ENCODE peak calls at places on chromosomes 7 and 10, in nine cellular contexts. N is heart right ventricle; U is uterus; H is left lung; T is IMR-90; E is mammary epithelial cell; C is esophagus squamous epithelium; B is ovary; O is CD4-positive, alpha-beta memory T cell. I is an unnamed sample. For H3K4me1 and H3K36me3, the result is how much of the 10 kb centered on the place peaks cover.

GRCh38 chr10:63175534-63175933 is 42.4 kb downstream of the NRBF2 start:
- DNase-seq in C (no peak), T (no peak), E (no peak), O (no peak), H (no peak), U (no peak), N (no peak), B (no peak), I (no peak)

GRCh38 chr10:49768731-49769130 is 6.6 kb upstream of the OGDHL start:
- DNase-seq in U (no peak), O (no peak), N (no peak), B (no peak), H (no peak), E (no peak), T (no peak), C (no peak), I (no peak)

GRCh38 chr10:111148025-111148424 is 71.2 kb downstream of the ADRA2A start:
- DNase-seq in C (no peak), H (no peak), T (no peak), E (no peak), B (no peak), O (no peak), N (no peak), U (no peak), I (no peak)

GRCh38 chr7:68718059-68718685 is 880.1 kb upstream of the AUTS2 start:
- DNase-seq in O (no peak), E (no peak), N (no peak), H (no peak), T (no peak), B (no peak), C (no peak), U (no peak), I (no peak)

GRCh38 chr7:134375206-134375605 is 58.5 kb upstream of the SLC35B4 start:
- DNase-seq in O (no peak), H (no peak), N (no peak), T (no peak), B (no peak), C (no peak), E (peak), U (no peak), I (no peak)

GRCh38 chr7:130994378-130995115 is 260.5 kb upstream of the KLF14 start:
- DNase-seq in B (peak), H (peak), N (peak), O (no peak), T (no peak), C (no peak), E (peak), U (peak), I (no peak)

GRCh38 chr7:132255898-132256297 is 320.4 kb downstream of the PLXNA4 start:
- DNase-seq in H (no peak), C (no peak), O (no peak), B (no peak), T (no peak), U (no peak), E (peak), N (peak), I (no peak)

GRCh38 chr10:1243486-1244182 is 187.4 kb downstream of the WDR37 start:
- DNase-seq in H (peak), N (no peak), U (no peak), C (no peak), T (no peak), B (no peak), E (no peak), O (no peak), I (no peak)

GRCh38 chr10:74612195-74612594 is 214.2 kb upstream of the KAT6B start:
- DNase-seq in O (no peak), N (no peak), C (no peak), H (no peak), T (peak), B (no peak), E (peak), U (no peak), I (no peak)

GRCh38 chr10:131210181-131210580 is 101.3 kb downstream of the TCERG1L start:
- DNase-seq in T (no peak), H (peak), B (no peak), O (no peak), U (no peak), E (no peak), C (no peak), N (no peak), I (no peak)

GRCh38 chr7:156218544-156219306 is 406.5 kb upstream of the SHH start:
- DNase-seq in C (no peak), T (no peak), O (no peak), U (no peak), E (no peak), B (no peak), N (no peak), H (no peak), I (no peak)

GRCh38 chr10:1741450-1741849 is 4.1 kb upstream of the ADARB2 start:
- DNase-seq in E (no peak), U (no peak), C (no peak), H (no peak), N (no peak), B (no peak), T (no peak), O (no peak), I (no peak)

GRCh38 chr7:151202836-151203235 is 7.5 kb downstream of the H2BK1 start:
- DNase-seq in N (no peak), C (no peak), T (no peak), O (no peak), E (no peak), U (no peak), H (no peak), B (no peak), I (no peak)

GRCh38 chr10:103231047-103231551 is 14.6 kb upstream of the RPEL1 start:
- DNase-seq in U (no peak), O (no peak), H (no peak), C (no peak), T (peak), B (no peak), E (peak), N (peak), I (no peak)

GRCh38 chr7:30647589-30647988 is 34.7 kb downstream of the CRHR2 start:
- DNase-seq in B (no peak), O (no peak), E (no peak), T (no peak), N (no peak), H (no peak), U (no peak), C (no peak), I (no peak)

GRCh38 chr7:47438411-47439029 is 143.4 kb downstream of the TNS3 start:
- DNase-seq in O (no peak), H (no peak), N (no peak), T (no peak), U (no peak), B (no peak), E (no peak), C (no peak), I (no peak)

GRCh38 chr10:65900271-65900670 is 1025.6 kb upstream of the LRRTM3 start:
- DNase-seq in T (no peak), U (no peak), N (no peak), B (no peak), O (no peak), E (no peak), C (no peak), H (no peak), I (no peak)

GRCh38 chr10:77180794-77181193 is 456.8 kb downstream of the KCNMA1 start:
- DNase-seq in O (no peak), N (no peak), B (no peak), C (no peak), E (peak), H (no peak), U (no peak), T (peak), I (no peak)

GRCh38 chr7:123041085-123041484 is 45.6 kb upstream of the TAS2R16 start:
- DNase-seq in T (no peak), N (no peak), U (no peak), E (no peak), O (no peak), C (no peak), B (no peak), H (no peak), I (no peak)

GRCh38 chr10:129491123-129491734 is 24.2 kb downstream of the MGMT start:
- DNase-seq in T (peak), H (no peak), C (no peak), N (no peak), B (no peak), E (peak), U (no peak), O (no peak), I (no peak)

GRCh38 chr10:124512040-124512428 is 50.4 kb downstream of the LHPP start:
- DNase-seq in C (no peak), U (no peak), O (no peak), H (no peak), N (no peak), E (no peak), T (no peak), B (no peak), I (no peak)

GRCh38 chr10:121696854-121697253 is 98.6 kb upstream of the FGFR2 start:
- DNase-seq in O (no peak), T (no peak), U (no peak), N (no peak), E (no peak), B (no peak), C (no peak), H (no peak), I (no peak)

DNA sequence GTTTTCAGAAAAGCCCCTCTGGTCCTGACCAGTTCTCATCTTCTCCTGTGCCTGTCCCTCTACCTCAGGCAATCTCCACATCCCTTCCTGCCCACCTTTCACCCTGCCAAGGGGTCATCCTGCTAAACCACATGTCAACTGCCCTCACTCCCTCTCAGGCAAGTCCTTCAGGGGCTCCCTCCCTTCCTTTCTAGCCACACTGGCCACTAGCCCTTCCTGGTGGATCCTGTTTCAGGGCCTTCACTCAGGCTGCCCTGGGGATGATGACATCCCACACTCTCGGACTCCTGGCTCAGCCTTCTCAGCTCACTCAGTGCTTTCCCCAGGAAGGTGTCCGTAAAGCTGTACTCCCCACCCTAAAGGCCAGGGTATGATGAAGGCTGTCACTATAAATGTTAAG is 13.4 kb downstream of the STEAP1B start:
- DNase-seq in C (no peak), O (no peak), E (no peak), U (no peak), T (no peak), B (no peak), H (no peak), N (no peak), I (no peak)
- H3K4me1 ChIP-seq in C (under half), O (under half), E (under half), U (under half), T (under half), B (under half), H (under half), N (under half), I (under half)

GRCh38 chr10:86952106-86952505 is 5.3 kb downstream of the MMRN2 start:
- DNase-seq in T (no peak), B (no peak), O (no peak), N (no peak), U (no peak), E (no peak), H (no peak), C (no peak), I (no peak)

GRCh38 chr10:86950349-86950748 is 7.1 kb downstream of the MMRN2 start:
- DNase-seq in H (no peak), U (no peak), O (peak), C (no peak), B (no peak), N (no peak), T (no peak), E (no peak), I (no peak)

GRCh38 chr10:86953747-86954680 is 3.4 kb downstream of the MMRN2 start:
- DNase-seq in C (no peak), B (peak), U (peak), H (no peak), O (no peak), N (peak), E (no peak), T (peak), I (no peak)

GRCh38 chr10:86954681-86955500 is 2.5 kb downstream of the MMRN2 start:
- DNase-seq in C (no peak), E (no peak), H (no peak), B (no peak), U (no peak), O (no peak), N (no peak), T (no peak), I (no peak)

GRCh38 chr10:86951184-86951761 is 6.1 kb downstream of the MMRN2 start:
- DNase-seq in C (no peak), H (no peak), T (no peak), E (no peak), O (no peak), B (no peak), N (no peak), U (no peak), I (no peak)
- H3K4me3 ChIP-seq in C (no peak), H (no peak), T (no peak), E (no peak), O (no peak), B (no peak), N (no peak), U (no peak), I (no peak)

DNA sequence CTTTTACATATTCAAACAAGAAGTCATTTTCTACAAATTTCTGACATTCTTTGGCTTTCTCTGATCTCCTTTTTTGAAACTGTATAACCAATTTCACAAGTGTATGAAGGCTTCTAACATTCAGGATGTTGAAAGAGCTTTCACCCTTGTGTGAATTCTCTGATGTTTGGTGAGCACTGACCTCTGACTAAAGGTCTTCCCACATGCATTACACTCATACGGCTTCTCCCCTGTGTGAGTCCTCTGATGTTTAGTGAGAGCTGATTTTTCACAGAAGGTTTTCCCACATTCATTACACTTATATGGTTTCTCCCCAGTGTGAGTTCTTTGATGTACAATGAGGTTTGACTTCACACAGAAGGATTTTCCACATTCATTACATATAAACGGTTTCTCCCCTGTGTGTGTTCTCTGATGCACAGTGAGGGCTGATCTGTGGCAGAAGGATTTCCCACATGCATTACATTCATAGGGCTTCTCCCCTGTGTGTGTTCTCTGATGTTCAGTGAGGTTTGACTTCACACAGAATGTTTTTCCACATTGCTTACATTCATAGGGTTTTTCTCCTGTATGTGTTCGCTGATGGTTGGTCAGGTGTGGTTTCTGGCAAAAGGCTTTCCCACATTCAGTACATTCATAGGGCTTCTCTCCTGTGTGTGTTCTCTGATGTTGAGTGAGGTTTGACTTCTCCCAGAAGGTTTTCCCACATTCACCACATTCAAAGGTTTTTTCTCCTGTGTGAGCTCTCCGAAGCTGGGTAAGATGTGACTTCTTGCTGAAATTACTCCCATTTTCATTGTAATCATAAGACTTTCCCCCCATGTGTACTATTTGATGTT is 25.7 kb downstream of the ZNF248 start:
- DNase-seq in O (no peak), T (no peak), N (no peak), H (no peak), U (no peak), C (no peak), B (no peak), E (no peak), I (no peak)
- H3K36me3 ChIP-seq in O (under half), T (under half), N (under half), H (half or more), U (under half), C (under half), B (under half), E (under half), I (half or more)

GRCh38 chr7:157335256-157335655 is 1.5 kb upstream of the DNAJB6 start:
- DNase-seq in O (no peak), N (no peak), U (no peak), B (no peak), T (no peak), C (no peak), H (no peak), E (no peak), I (no peak)

GRCh38 chr7:157337316-157338149 is 729 bp downstream of the DNAJB6 start:
- DNase-seq in U (peak), T (peak), C (no peak), E (peak), H (peak), N (peak), B (peak), O (peak), I (peak)

GRCh38 chr7:157336383-157337315 is at the start of gene DNAJB6:
- DNase-seq in U (peak), B (peak), H (peak), T (peak), E (peak), O (peak), N (peak), C (peak), I (peak)

GRCh38 chr7:157335991-157336382 is 817 bp upstream of the DNAJB6 start:
- DNase-seq in C (no peak), H (no peak), O (no peak), N (no peak), E (no peak), T (no peak), U (no peak), B (peak), I (no peak)

DNA sequence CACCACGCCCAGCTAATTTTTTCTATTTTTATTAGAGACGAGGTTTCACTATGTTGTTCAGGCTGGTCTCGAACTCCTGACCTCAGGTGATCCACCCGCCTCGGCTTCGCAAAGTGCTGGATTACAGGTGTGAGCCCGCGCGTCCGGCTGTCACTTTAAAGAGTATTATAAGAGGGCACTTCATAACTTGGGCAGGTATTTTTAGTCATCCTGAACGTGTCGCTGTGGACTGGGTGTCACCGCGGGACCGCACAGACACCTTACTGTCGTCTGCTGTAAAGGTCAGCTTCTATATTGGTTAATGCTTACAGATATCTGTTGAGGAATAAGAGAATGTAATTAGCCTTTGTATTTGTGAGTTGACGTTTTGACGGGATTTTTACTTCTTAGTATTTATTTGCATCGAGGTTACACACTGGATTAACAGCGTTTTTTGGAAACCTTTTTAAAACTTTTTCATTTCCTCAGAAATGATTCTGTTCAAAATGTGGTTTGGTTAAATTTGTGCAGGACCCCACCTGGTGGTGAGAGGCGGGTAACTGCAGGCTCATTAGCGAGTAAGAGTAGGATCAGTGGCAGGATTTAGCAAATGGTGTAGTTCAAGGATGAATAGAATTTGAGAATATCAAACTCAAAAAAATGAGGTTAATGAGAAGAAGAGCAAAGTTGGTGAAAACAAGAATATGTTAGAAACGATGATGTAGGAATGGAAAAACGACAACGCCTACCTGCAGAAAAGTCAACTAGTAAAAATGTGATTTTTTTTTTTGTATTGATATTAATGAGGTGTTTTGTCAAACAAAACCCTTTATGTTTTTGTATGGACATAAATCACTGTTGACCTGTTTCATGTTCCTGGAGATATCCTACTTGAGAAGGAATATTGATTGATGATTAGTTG is 3.2 kb downstream of the DNAJB6 start:
- DNase-seq in U (peak), B (peak), H (no peak), T (peak), E (peak), O (peak), C (no peak), N (peak), I (peak)
- H3K4me1 ChIP-seq in U (under half), B (under half), H (under half), T (under half), E (under half), O (half or more), C (under half), N (half or more), I (under half)

GRCh38 chr10:10925667-10926066 is 92.0 kb upstream of the CELF2 start:
- DNase-seq in B (no peak), N (no peak), U (no peak), O (no peak), T (no peak), H (no peak), C (no peak), E (no peak), I (no peak)

GRCh38 chr10:10927608-10928007 is 90.1 kb upstream of the CELF2 start:
- DNase-seq in T (no peak), B (no peak), O (no peak), E (no peak), H (no peak), C (no peak), U (no peak), N (no peak), I (no peak)

GRCh38 chr10:10922062-10922461 is 95.6 kb upstream of the CELF2 start:
- DNase-seq in T (no peak), H (no peak), E (no peak), C (no peak), B (no peak), N (no peak), O (no peak), U (no peak), I (no peak)

DNA sequence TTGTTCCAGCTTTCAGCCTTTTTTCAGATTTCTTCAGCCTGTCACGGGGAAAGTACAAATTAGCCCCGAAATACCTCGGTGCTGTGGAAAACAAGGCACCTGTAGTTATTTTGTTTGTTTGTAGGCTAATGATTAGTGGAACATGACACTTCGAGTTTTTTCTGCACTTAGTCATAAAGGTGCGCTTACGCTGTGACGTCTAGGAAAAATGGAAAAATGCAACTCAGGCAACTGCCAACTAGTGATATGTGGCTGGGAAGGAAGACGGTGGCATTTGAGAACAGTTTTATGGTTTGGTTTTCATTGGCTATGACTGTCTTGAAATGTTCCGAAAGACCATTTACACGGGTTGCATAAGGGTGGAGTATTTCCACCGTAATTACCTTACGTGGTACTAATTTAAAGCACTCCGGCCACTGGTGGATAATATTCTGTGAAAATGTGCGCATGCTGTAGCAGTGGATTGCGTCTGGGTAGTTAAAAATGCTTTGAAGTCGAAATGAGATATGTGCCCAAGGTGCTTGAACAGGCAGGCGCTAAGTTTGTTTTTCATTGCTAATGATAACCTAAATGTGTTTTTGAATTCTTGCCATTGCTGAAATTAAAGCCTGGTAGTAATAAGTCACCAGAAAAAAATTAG is 94.5 kb upstream of the CELF2 start:
- DNase-seq in C (no peak), U (no peak), H (no peak), O (no peak), B (no peak), T (no peak), E (no peak), N (no peak), I (no peak)
- H3K4me3 ChIP-seq in C (no peak), U (no peak), H (no peak), O (no peak), B (no peak), T (no peak), E (no peak), N (no peak), I (no peak)

DNA sequence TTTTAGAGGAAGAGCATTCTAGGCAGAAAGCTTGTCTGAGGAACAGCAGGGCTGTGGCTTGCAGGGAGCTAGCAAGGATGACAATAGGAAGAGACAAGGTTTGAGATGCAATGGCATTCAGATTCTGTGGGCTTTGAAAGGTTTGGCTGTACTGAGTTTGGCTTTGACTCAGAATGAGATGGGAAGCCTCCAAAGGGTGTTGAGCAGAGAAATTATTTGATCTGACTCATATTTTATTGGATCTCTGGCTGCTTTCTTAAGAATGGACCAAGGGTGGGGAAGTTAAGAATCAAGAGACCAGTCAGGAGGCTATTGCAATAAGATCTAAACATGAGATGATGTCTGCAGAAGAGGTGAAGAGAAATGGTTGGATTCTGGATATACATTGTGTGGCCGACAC is 273.2 kb downstream of the CDK14 start:
- DNase-seq in T (no peak), B (no peak), C (no peak), O (no peak), E (no peak), U (no peak), H (no peak), N (no peak), I (no peak)
- H3K36me3 ChIP-seq in T (under half), B (under half), C (under half), O (under half), E (under half), U (under half), H (under half), N (under half), I (under half)

I was measured in effector memory CD4-positive, alpha-beta T cell.